ENCODE peak calls at places on chromosomes 1 and 21, in four cellular contexts. O is nephron progenitor cell, X is GM12865, W is mesothelial cell of epicardium. R is an unnamed sample.

GRCh38 chr21:17782051-17782450 is 37.1 kb downstream of the C21orf91 start:
- DNase-seq in O (no peak), X (peak; percentile 74), W (no peak), R (no peak)

GRCh38 chr1:180213401-180214177 is 16.5 kb upstream of the LHX4 start:
- DNase-seq in O (peak; percentile 34), X (peak; percentile 72), W (no peak), R (peak; percentile 80)

GRCh38 chr1:227892930-227893695 is 54.6 kb downstream of the WNT9A start:
- DNase-seq in O (no peak), X (no peak), W (no peak), R (no peak)

GRCh38 chr1:241934181-241934815 is 23.3 kb upstream of the BECN2 start:
- DNase-seq in O (peak; percentile 60), X (no peak), W (peak; percentile 27), R (no peak)

GRCh38 chr1:235068155-235069121 is 60.2 kb downstream of the TOMM20 start:
- DNase-seq in O (no peak), X (no peak), W (no peak), R (no peak)

GRCh38 chr1:90850181-90850924 is 133.3 kb upstream of the BARHL2 start:
- DNase-seq in O (peak; percentile 51), X (no peak), W (no peak), R (no peak)

GRCh38 chr1:13751458-13751871 is 51.5 kb downstream of the PRDM2 start:
- DNase-seq in O (no peak), X (peak; percentile 87), W (no peak), R (peak; percentile 72)

GRCh38 chr1:16204634-16205332 is 7.7 kb downstream of the ARHGEF19 start:
- DNase-seq in O (peak; percentile 61), X (no peak), W (no peak), R (no peak)

GRCh38 chr1:173504268-173504667 is 27.1 kb downstream of the PRDX6 start:
- DNase-seq in O (no peak), X (no peak), W (no peak), R (no peak)

GRCh38 chr1:209565759-209566678 is 17.5 kb upstream of the CAMK1G start:
- DNase-seq in O (peak; percentile 87), X (peak; percentile 81), W (peak; percentile 66), R (peak; percentile 74)

GRCh38 chr1:70919924-70920323 is 127.7 kb downstream of the PTGER3 start:
- DNase-seq in O (no peak), X (no peak), W (no peak), R (no peak)

GRCh38 chr1:111417755-111418154 is 9.8 kb downstream of the OVGP1 start:
- DNase-seq in O (no peak), X (no peak), W (no peak), R (no peak)

GRCh38 chr1:44227211-44227610 is 13.9 kb downstream of the DMAP1 start:
- DNase-seq in O (no peak), X (no peak), W (no peak), R (no peak)

GRCh38 chr1:246613131-246613758 is 47.0 kb downstream of the CNST start:
- DNase-seq in O (no peak), X (no peak), W (no peak), R (no peak)

GRCh38 chr1:15178571-15179484 is 25.3 kb downstream of the TMEM51 start:
- DNase-seq in O (no peak), X (no peak), W (no peak), R (no peak)

GRCh38 chr1:156480411-156481192 is 20.0 kb downstream of the MEF2D start:
- DNase-seq in O (peak; percentile 78), X (peak; percentile 83), W (peak; percentile 55), R (peak; percentile 86)

GRCh38 chr1:66809736-66810326 is 8.8 kb upstream of the INSL5 start:
- DNase-seq in O (no peak), X (no peak), W (no peak), R (no peak)

GRCh38 chr1:94269921-94270320 is 32.5 kb upstream of the ARHGAP29 start:
- DNase-seq in O (no peak), X (no peak), W (no peak), R (no peak)

GRCh38 chr1:215475719-215476525 is 91.2 kb upstream of the KCTD3 start:
- DNase-seq in O (no peak), X (no peak), W (no peak), R (no peak)

GRCh38 chr1:101915597-101915996 is 81.1 kb downstream of the OLFM3 start:
- DNase-seq in O (no peak), X (no peak), W (no peak), R (no peak)

GRCh38 chr1:87684786-87685185 is 356.1 kb downstream of the LMO4 start:
- DNase-seq in O (no peak), X (no peak), W (no peak), R (no peak)

GRCh38 chr1:94863297-94863911 is 43.2 kb downstream of the SLC44A3 start:
- DNase-seq in O (no peak), X (no peak), W (no peak), R (no peak)

GRCh38 chr21:43193651-43194302 is 25.0 kb downstream of the CRYAA start:
- DNase-seq in O (no peak), X (peak; percentile 52), W (no peak), R (no peak)

GRCh38 chr1:84156210-84156621 is 12.1 kb downstream of the PRKACB start:
- DNase-seq in O (no peak), X (no peak), W (no peak), R (no peak)

GRCh38 chr1:84724128-84724860 is 34.0 kb upstream of the SSX2IP start:
- DNase-seq in O (peak; percentile 12), X (peak; percentile 41), W (no peak), R (peak; percentile 42)

GRCh38 chr1:174791863-174792262 is 207.9 kb upstream of the CACYBP start:
- DNase-seq in O (no peak), X (no peak), W (no peak), R (no peak)

GRCh38 chr1:78070758-78071157 is 25.0 kb downstream of the GIPC2 start:
- DNase-seq in O (no peak), X (peak; percentile 24), W (no peak), R (no peak)

GRCh38 chr1:183444243-183444642 is 26.1 kb upstream of the NMNAT2 start:
- DNase-seq in O (no peak), X (no peak), W (no peak), R (no peak)

GRCh38 chr1:160066829-160067720 is 2.9 kb downstream of the KCNJ10 start:
- DNase-seq in O (no peak), X (no peak), W (no peak), R (no peak)

GRCh38 chr1:237386362-237387143 is 344.6 kb downstream of the RYR2 start:
- DNase-seq in O (no peak), X (peak; percentile 25), W (no peak), R (peak; percentile 34)

GRCh38 chr1:218938259-218938658 is 235.4 kb upstream of the LYPLAL1 start:
- DNase-seq in O (no peak), X (no peak), W (no peak), R (no peak)

GRCh38 chr1:3530931-3531818 is 76.7 kb downstream of the ARHGEF16 start:
- DNase-seq in O (peak; percentile 86), X (peak; percentile 13), W (peak; percentile 74), R (no peak)

GRCh38 chr1:200495901-200496300 is 86.1 kb upstream of the ZNF281 start:
- DNase-seq in O (no peak), X (no peak), W (no peak), R (no peak)
- TF ChIP-seq CTCF in O (no peak), X (no peak), W (no peak), R (no peak)

GRCh38 chr1:1597275-1597930 is 2.5 kb downstream of the FNDC10 start:
- DNase-seq in O (no peak), X (peak; percentile 61), W (no peak), R (peak; percentile 68)
- TF ChIP-seq CTCF in O (peak; percentile 27), X (peak; percentile 53), W (no peak), R (no peak)

DNA sequence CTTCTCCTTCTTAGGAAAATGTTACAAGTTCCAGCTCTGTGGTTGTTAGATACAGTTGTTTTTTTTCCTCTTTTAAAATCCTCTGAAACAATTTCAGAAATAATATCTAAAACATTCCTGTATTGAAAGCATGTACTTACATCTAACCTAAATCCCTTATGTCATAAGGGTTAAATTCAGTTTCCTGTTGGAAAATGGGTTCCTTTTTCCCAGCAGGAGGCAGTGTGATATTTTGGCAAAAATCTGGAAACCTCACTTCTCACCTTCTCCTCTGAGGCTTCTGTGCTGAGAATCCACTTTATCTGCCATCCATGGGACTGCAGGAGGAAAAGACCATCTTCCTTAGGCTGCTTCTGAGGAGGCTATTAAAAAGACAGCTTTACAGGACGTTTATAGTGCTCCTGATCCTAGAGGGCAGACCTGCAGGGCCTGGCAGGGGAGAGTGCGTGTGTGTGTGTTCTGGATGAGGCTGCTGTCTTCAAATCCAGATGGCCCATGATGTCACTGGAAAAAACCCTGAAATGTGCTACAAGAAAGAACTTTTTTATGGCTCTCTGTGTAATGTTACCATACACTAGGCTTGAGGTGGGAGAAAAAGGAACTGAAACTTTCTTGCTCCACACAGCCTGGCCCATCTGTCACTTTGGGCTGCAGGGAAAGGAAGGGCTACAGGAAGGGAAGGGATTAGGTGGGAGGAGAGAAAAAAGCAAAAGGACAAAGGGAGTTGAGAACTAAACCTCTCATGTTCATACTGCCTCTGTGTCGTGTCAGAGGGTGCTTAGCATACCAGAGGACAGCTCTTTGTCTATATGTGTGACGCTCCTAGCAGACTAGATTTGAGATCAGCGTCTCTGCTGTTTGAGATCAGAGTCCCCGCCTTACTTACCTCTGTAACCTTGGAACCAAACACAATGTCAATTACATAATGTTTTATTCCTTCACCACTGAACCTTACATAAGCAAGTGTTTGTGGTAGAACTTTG is 379.2 kb upstream of the SPAG17 start:
- DNase-seq in O (peak; percentile 7), X (peak; percentile 29), W (no peak), R (peak; percentile 11)
- TF ChIP-seq CTCF in O (peak; percentile 32), X (no peak), W (no peak), R (no peak)

GRCh38 chr1:161738627-161739287 is 10.8 kb upstream of the DUSP12 start:
- DNase-seq in O (peak; percentile 18), X (peak; percentile 95), W (no peak), R (peak; percentile 67)
- TF ChIP-seq CTCF in O (peak; percentile 56), X (peak; percentile 58), W (no peak), R (peak; percentile 40)

GRCh38 chr21:44304041-44304738 is 4.3 kb downstream of the PFKL start:
- DNase-seq in O (no peak), X (no peak), W (no peak), R (no peak)

GRCh38 chr21:44300262-44300959 is 558 bp downstream of the PFKL start:
- DNase-seq in O (peak; percentile 66), X (peak; percentile 73), W (peak; percentile 52), R (peak; percentile 91)

GRCh38 chr21:44301093-44301492 is 1.2 kb downstream of the PFKL start:
- DNase-seq in O (no peak), X (no peak), W (no peak), R (no peak)

GRCh38 chr21:44303490-44303981 is 3.7 kb downstream of the PFKL start:
- DNase-seq in O (no peak), X (no peak), W (no peak), R (no peak)

GRCh38 chr21:44301961-44302406 is 2.1 kb downstream of the PFKL start:
- DNase-seq in O (no peak), X (no peak), W (no peak), R (no peak)
- TF ChIP-seq CTCF in O (no peak), X (peak; percentile 4), W (no peak), R (no peak)

DNA sequence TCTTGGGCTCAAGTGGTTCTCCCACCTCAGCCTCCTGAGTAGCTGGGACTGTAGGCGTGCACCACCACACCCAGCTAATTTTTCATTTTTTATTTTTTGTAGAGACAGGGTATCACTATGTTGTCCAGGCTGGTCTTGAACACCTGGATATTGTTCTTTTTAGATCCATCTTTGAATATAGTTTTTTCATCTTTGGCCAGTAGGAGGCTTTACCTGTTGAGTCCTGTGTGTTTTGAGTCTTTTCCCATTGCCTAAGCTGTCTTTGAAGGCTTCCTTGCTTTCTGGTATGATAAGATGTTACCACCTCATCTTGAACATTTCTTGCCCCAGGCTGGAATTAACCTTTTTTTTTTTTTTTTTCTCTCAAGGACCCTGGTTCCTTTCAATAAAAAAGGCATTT is 387.8 kb upstream of the RUNX1 start:
- DNase-seq in O (no peak), X (no peak), W (no peak), R (no peak)
- TF ChIP-seq CTCF in O (no peak), X (no peak), W (no peak), R (no peak)